ENCODE peak calls at places on chromosomes 12 and 14, in four cellular contexts. One of them, this sample, is unnamed.
A peak's percentile ranks its signal among the peaks of the same experiment; 100 is the strongest.

GRCh38 chr12:125403843-125404242 is 338.6 kb downstream of the AACS start:
- DNase-seq in GM12865: no peak
- DNase-seq in C1 segment of cervical spinal cord: no peak
- DNase-seq in stomach: no peak
- DNase-seq in this sample: no peak

GRCh38 chr12:98418357-98419075 is 96.9 kb upstream of the TMPO start:
- DNase-seq in GM12865: peak; percentile 67
- DNase-seq in C1 segment of cervical spinal cord: no peak
- DNase-seq in stomach: peak; percentile 92
- DNase-seq in this sample: peak; percentile 89

GRCh38 chr14:29810657-29811056 is 117.0 kb downstream of the PRKD1 start:
- DNase-seq in GM12865: no peak
- DNase-seq in C1 segment of cervical spinal cord: no peak
- DNase-seq in stomach: peak; percentile 38
- DNase-seq in this sample: no peak

GRCh38 chr12:57629897-57630471 is 3.0 kb downstream of the B4GALNT1 start:
- DNase-seq in GM12865: no peak
- DNase-seq in C1 segment of cervical spinal cord: peak; percentile 49
- DNase-seq in stomach: no peak
- DNase-seq in this sample: peak; percentile 10

GRCh38 chr14:51548187-51548586 is 103.5 kb upstream of the FRMD6 start:
- DNase-seq in GM12865: no peak
- DNase-seq in C1 segment of cervical spinal cord: no peak
- DNase-seq in stomach: no peak
- DNase-seq in this sample: no peak

GRCh38 chr12:125186471-125187147 is 121.4 kb downstream of the AACS start:
- DNase-seq in GM12865: no peak
- DNase-seq in C1 segment of cervical spinal cord: no peak
- DNase-seq in stomach: no peak
- DNase-seq in this sample: no peak

GRCh38 chr12:64808110-64808509 is 16.3 kb upstream of the TBC1D30 start:
- DNase-seq in GM12865: peak; percentile 65
- DNase-seq in C1 segment of cervical spinal cord: no peak
- DNase-seq in stomach: no peak
- DNase-seq in this sample: no peak

GRCh38 chr12:113241191-113242017 is 20.1 kb downstream of the TPCN1 start:
- DNase-seq in GM12865: no peak
- DNase-seq in C1 segment of cervical spinal cord: no peak
- DNase-seq in stomach: peak; percentile 36
- DNase-seq in this sample: no peak

GRCh38 chr14:92986254-92987147 is 63.6 kb downstream of the CHGA start:
- DNase-seq in GM12865: no peak
- DNase-seq in C1 segment of cervical spinal cord: peak; percentile 19
- DNase-seq in stomach: peak; percentile 72
- DNase-seq in this sample: peak; percentile 80

GRCh38 chr12:53326460-53327185 is 5.2 kb upstream of the AAAS start:
- DNase-seq in GM12865: peak; percentile 27
- DNase-seq in C1 segment of cervical spinal cord: no peak
- DNase-seq in stomach: no peak
- DNase-seq in this sample: no peak

GRCh38 chr14:89417111-89417468 is at the start of gene FOXN3:
- DNase-seq in GM12865: peak; percentile 95
- DNase-seq in C1 segment of cervical spinal cord: peak; percentile 89
- DNase-seq in stomach: peak; percentile 92
- DNase-seq in this sample: peak; percentile 92

GRCh38 chr14:73887116-73887490 is 444 bp downstream of the ZNF410 start:
- DNase-seq in GM12865: peak; percentile 27
- DNase-seq in C1 segment of cervical spinal cord: no peak
- DNase-seq in stomach: no peak
- DNase-seq in this sample: peak; percentile 56

GRCh38 chr14:71720978-71721624 is 211.1 kb upstream of the RGS6 start:
- DNase-seq in GM12865: peak; percentile 66
- DNase-seq in C1 segment of cervical spinal cord: peak; percentile 18
- DNase-seq in stomach: no peak
- DNase-seq in this sample: peak; percentile 40

GRCh38 chr12:49647827-49648721 is 24.7 kb downstream of the PRPF40B start:
- DNase-seq in GM12865: peak; percentile 39
- DNase-seq in C1 segment of cervical spinal cord: peak; percentile 26
- DNase-seq in stomach: no peak
- DNase-seq in this sample: no peak

GRCh38 chr14:91390165-91390778 is 27.3 kb downstream of the CCDC88C start:
- DNase-seq in GM12865: no peak
- DNase-seq in C1 segment of cervical spinal cord: no peak
- DNase-seq in stomach: no peak
- DNase-seq in this sample: no peak

GRCh38 chr12:6450091-6450868 is 1.6 kb upstream of the TAPBPL start:
- DNase-seq in GM12865: no peak
- DNase-seq in C1 segment of cervical spinal cord: no peak
- DNase-seq in stomach: no peak
- DNase-seq in this sample: no peak

GRCh38 chr12:39905152-39905551 is 200.7 kb downstream of the SLC2A13 start:
- DNase-seq in GM12865: no peak
- DNase-seq in C1 segment of cervical spinal cord: no peak
- DNase-seq in stomach: no peak
- DNase-seq in this sample: peak; percentile 48

GRCh38 chr14:38209572-38210159 is 2.0 kb downstream of the SSTR1 start:
- DNase-seq in GM12865: no peak
- DNase-seq in C1 segment of cervical spinal cord: no peak
- DNase-seq in stomach: peak; percentile 31
- DNase-seq in this sample: no peak